ENCODE peak calls at places on chromosomes 4 and X, in nine cellular contexts. One of them, this sample, is unnamed. For H3K9me3, the result is how much of the 10 kb centered on the place peaks cover.

GRCh38 chrX:9312922-9313867 is 151.7 kb upstream of the TBL1X start:
- ATAC-seq in A549: peak
- ATAC-seq in left lung: peak
- ATAC-seq in upper lobe of left lung: peak
- ATAC-seq in GM12878: peak
- ATAC-seq in thoracic aorta: no peak
- ATAC-seq in aorta: no peak
- ATAC-seq in lower lobe of right lung: peak
- ATAC-seq in CD8-positive, alpha-beta T cell: peak
- ATAC-seq in this sample: no peak

GRCh38 chrX:120287513-120288112 is 23.6 kb downstream of the TMEM255A start:
- ATAC-seq in upper lobe of left lung: no peak
- ATAC-seq in aorta: no peak
- ATAC-seq in A549: no peak
- ATAC-seq in CD8-positive, alpha-beta T cell: no peak
- ATAC-seq in lower lobe of right lung: no peak
- ATAC-seq in GM12878: peak
- ATAC-seq in thoracic aorta: no peak
- ATAC-seq in left lung: no peak
- ATAC-seq in this sample: no peak

GRCh38 chr4:105227054-105227453 is 80.4 kb downstream of the TET2 start:
- ATAC-seq in GM12878: no peak
- ATAC-seq in thoracic aorta: no peak
- ATAC-seq in A549: no peak
- ATAC-seq in CD8-positive, alpha-beta T cell: no peak
- ATAC-seq in aorta: no peak
- ATAC-seq in lower lobe of right lung: no peak
- ATAC-seq in left lung: no peak
- ATAC-seq in upper lobe of left lung: no peak
- ATAC-seq in this sample: no peak

GRCh38 chrX:7546551-7547080 is 296.4 kb upstream of the VCX start:
- ATAC-seq in lower lobe of right lung: no peak
- ATAC-seq in left lung: no peak
- ATAC-seq in CD8-positive, alpha-beta T cell: no peak
- ATAC-seq in GM12878: no peak
- ATAC-seq in thoracic aorta: no peak
- ATAC-seq in upper lobe of left lung: no peak
- ATAC-seq in aorta: no peak
- ATAC-seq in A549: no peak
- ATAC-seq in this sample: no peak

GRCh38 chr4:169958629-169959028 is 67.6 kb downstream of the MFAP3L start:
- ATAC-seq in thoracic aorta: no peak
- ATAC-seq in A549: no peak
- ATAC-seq in left lung: no peak
- ATAC-seq in upper lobe of left lung: no peak
- ATAC-seq in GM12878: no peak
- ATAC-seq in CD8-positive, alpha-beta T cell: no peak
- ATAC-seq in lower lobe of right lung: no peak
- ATAC-seq in aorta: no peak
- ATAC-seq in this sample: no peak

GRCh38 chr4:110793890-110794588 is 171.2 kb upstream of the PITX2 start:
- ATAC-seq in left lung: no peak
- ATAC-seq in GM12878: peak
- ATAC-seq in CD8-positive, alpha-beta T cell: no peak
- ATAC-seq in aorta: no peak
- ATAC-seq in lower lobe of right lung: no peak
- ATAC-seq in thoracic aorta: no peak
- ATAC-seq in A549: no peak
- ATAC-seq in upper lobe of left lung: no peak
- ATAC-seq in this sample: no peak

GRCh38 chrX:13688384-13688771 is 550 bp upstream of the RAB9A start:
- ATAC-seq in thoracic aorta: no peak
- ATAC-seq in left lung: peak
- ATAC-seq in CD8-positive, alpha-beta T cell: peak
- ATAC-seq in lower lobe of right lung: peak
- ATAC-seq in GM12878: peak
- ATAC-seq in A549: peak
- ATAC-seq in aorta: no peak
- ATAC-seq in upper lobe of left lung: no peak
- ATAC-seq in this sample: no peak

GRCh38 chr4:159017323-159018036 is 85.4 kb upstream of the RAPGEF2 start:
- ATAC-seq in left lung: no peak
- ATAC-seq in aorta: no peak
- ATAC-seq in lower lobe of right lung: no peak
- ATAC-seq in CD8-positive, alpha-beta T cell: no peak
- ATAC-seq in thoracic aorta: no peak
- ATAC-seq in A549: no peak
- ATAC-seq in GM12878: peak
- ATAC-seq in upper lobe of left lung: no peak
- ATAC-seq in this sample: no peak

GRCh38 chr4:4519296-4519898 is 22.5 kb downstream of the STX18 start:
- ATAC-seq in lower lobe of right lung: no peak
- ATAC-seq in left lung: no peak
- ATAC-seq in thoracic aorta: no peak
- ATAC-seq in CD8-positive, alpha-beta T cell: no peak
- ATAC-seq in aorta: no peak
- ATAC-seq in upper lobe of left lung: no peak
- ATAC-seq in A549: no peak
- ATAC-seq in GM12878: no peak
- ATAC-seq in this sample: no peak

GRCh38 chr4:153518637-153519384 is 52.7 kb downstream of the TMEM131L start:
- ATAC-seq in thoracic aorta: no peak
- ATAC-seq in lower lobe of right lung: no peak
- ATAC-seq in upper lobe of left lung: no peak
- ATAC-seq in CD8-positive, alpha-beta T cell: no peak
- ATAC-seq in aorta: no peak
- ATAC-seq in left lung: no peak
- ATAC-seq in A549: no peak
- ATAC-seq in GM12878: no peak
- ATAC-seq in this sample: no peak

GRCh38 chr4:74480267-74480666 is 35.3 kb downstream of the AREG start:
- ATAC-seq in A549: no peak
- ATAC-seq in upper lobe of left lung: no peak
- ATAC-seq in GM12878: no peak
- ATAC-seq in thoracic aorta: no peak
- ATAC-seq in aorta: no peak
- ATAC-seq in left lung: no peak
- ATAC-seq in CD8-positive, alpha-beta T cell: no peak
- ATAC-seq in lower lobe of right lung: no peak
- ATAC-seq in this sample: no peak

GRCh38 chr4:156291317-156291716 is 337.7 kb upstream of the CTSO start:
- ATAC-seq in GM12878: no peak
- ATAC-seq in lower lobe of right lung: peak
- ATAC-seq in aorta: no peak
- ATAC-seq in upper lobe of left lung: no peak
- ATAC-seq in thoracic aorta: no peak
- ATAC-seq in CD8-positive, alpha-beta T cell: no peak
- ATAC-seq in A549: no peak
- ATAC-seq in left lung: peak
- ATAC-seq in this sample: no peak

GRCh38 chrX:7926914-7927258 is 327 bp downstream of the PNPLA4 start:
- ATAC-seq in left lung: peak
- ATAC-seq in lower lobe of right lung: peak
- ATAC-seq in GM12878: peak
- ATAC-seq in A549: peak
- ATAC-seq in CD8-positive, alpha-beta T cell: peak
- ATAC-seq in thoracic aorta: no peak
- ATAC-seq in upper lobe of left lung: no peak
- ATAC-seq in aorta: peak
- ATAC-seq in this sample: no peak

GRCh38 chrX:107483976-107484726 is 34.7 kb downstream of the FRMPD3 start:
- ATAC-seq in left lung: peak
- ATAC-seq in aorta: peak
- ATAC-seq in lower lobe of right lung: no peak
- ATAC-seq in thoracic aorta: no peak
- ATAC-seq in CD8-positive, alpha-beta T cell: no peak
- ATAC-seq in A549: no peak
- ATAC-seq in GM12878: peak
- ATAC-seq in upper lobe of left lung: no peak
- ATAC-seq in this sample: no peak

GRCh38 chrX:9573282-9574106 is 108.6 kb downstream of the TBL1X start:
- ATAC-seq in GM12878: peak
- ATAC-seq in lower lobe of right lung: no peak
- ATAC-seq in CD8-positive, alpha-beta T cell: no peak
- ATAC-seq in thoracic aorta: no peak
- ATAC-seq in upper lobe of left lung: no peak
- ATAC-seq in A549: peak
- ATAC-seq in left lung: no peak
- ATAC-seq in aorta: no peak
- ATAC-seq in this sample: no peak

GRCh38 chr4:7650606-7651400 is 216.1 kb upstream of the PSAPL1 start:
- ATAC-seq in GM12878: no peak
- ATAC-seq in left lung: no peak
- ATAC-seq in CD8-positive, alpha-beta T cell: no peak
- ATAC-seq in upper lobe of left lung: no peak
- ATAC-seq in A549: peak
- ATAC-seq in lower lobe of right lung: no peak
- ATAC-seq in aorta: no peak
- ATAC-seq in thoracic aorta: no peak
- ATAC-seq in this sample: peak

DNA sequence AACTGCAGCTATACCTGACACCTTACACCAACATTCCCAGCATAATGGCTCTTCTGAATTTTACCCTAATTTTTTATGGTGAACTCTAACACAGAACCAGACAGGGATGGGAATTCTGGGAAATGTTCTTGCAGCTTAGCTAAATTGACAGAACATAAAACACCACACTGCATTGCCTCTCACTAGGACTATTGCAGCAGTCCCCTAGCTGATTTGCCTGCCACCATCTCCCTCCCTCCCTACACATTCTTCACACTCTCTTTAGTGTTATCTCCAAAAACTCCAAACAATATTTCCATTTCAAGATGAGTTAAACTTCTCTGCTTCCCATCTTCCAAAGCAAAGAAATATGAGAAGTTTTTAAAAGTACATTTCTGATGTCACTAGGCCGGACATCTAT is 733.9 kb upstream of the INTU start:
- ATAC-seq in left lung: no peak
- ATAC-seq in thoracic aorta: no peak
- ATAC-seq in GM12878: no peak
- ATAC-seq in upper lobe of left lung: no peak
- ATAC-seq in lower lobe of right lung: no peak
- ATAC-seq in aorta: peak
- ATAC-seq in A549: no peak
- ATAC-seq in CD8-positive, alpha-beta T cell: no peak
- ATAC-seq in this sample: no peak
- H3K9me3 ChIP-seq in left lung: under half
- H3K9me3 ChIP-seq in thoracic aorta: under half
- H3K9me3 ChIP-seq in GM12878: under half
- H3K9me3 ChIP-seq in upper lobe of left lung: under half
- H3K9me3 ChIP-seq in lower lobe of right lung: under half
- H3K9me3 ChIP-seq in aorta: under half
- H3K9me3 ChIP-seq in A549: under half
- H3K9me3 ChIP-seq in CD8-positive, alpha-beta T cell: under half
- H3K9me3 ChIP-seq in this sample: under half

GRCh38 chr4:98845960-98846359 is 83.0 kb downstream of the EIF4E start:
- ATAC-seq in aorta: no peak
- ATAC-seq in thoracic aorta: no peak
- ATAC-seq in left lung: no peak
- ATAC-seq in A549: no peak
- ATAC-seq in GM12878: no peak
- ATAC-seq in CD8-positive, alpha-beta T cell: no peak
- ATAC-seq in upper lobe of left lung: no peak
- ATAC-seq in lower lobe of right lung: no peak
- ATAC-seq in this sample: no peak
- H3K9me3 ChIP-seq in aorta: under half
- H3K9me3 ChIP-seq in thoracic aorta: under half
- H3K9me3 ChIP-seq in left lung: under half
- H3K9me3 ChIP-seq in A549: under half
- H3K9me3 ChIP-seq in GM12878: under half
- H3K9me3 ChIP-seq in CD8-positive, alpha-beta T cell: under half
- H3K9me3 ChIP-seq in upper lobe of left lung: under half
- H3K9me3 ChIP-seq in lower lobe of right lung: under half
- H3K9me3 ChIP-seq in this sample: under half

GRCh38 chrX:56969559-56969958 is 25.8 kb downstream of the SPIN3 start:
- ATAC-seq in lower lobe of right lung: no peak
- ATAC-seq in A549: no peak
- ATAC-seq in aorta: no peak
- ATAC-seq in upper lobe of left lung: no peak
- ATAC-seq in CD8-positive, alpha-beta T cell: no peak
- ATAC-seq in GM12878: no peak
- ATAC-seq in thoracic aorta: no peak
- ATAC-seq in left lung: no peak
- ATAC-seq in this sample: no peak

GRCh38 chrX:56975611-56976010 is 19.7 kb downstream of the SPIN3 start:
- ATAC-seq in upper lobe of left lung: no peak
- ATAC-seq in CD8-positive, alpha-beta T cell: no peak
- ATAC-seq in GM12878: no peak
- ATAC-seq in thoracic aorta: no peak
- ATAC-seq in A549: no peak
- ATAC-seq in aorta: no peak
- ATAC-seq in lower lobe of right lung: no peak
- ATAC-seq in left lung: no peak
- ATAC-seq in this sample: no peak

GRCh38 chrX:56968980-56969379 is 26.4 kb downstream of the SPIN3 start:
- ATAC-seq in CD8-positive, alpha-beta T cell: no peak
- ATAC-seq in GM12878: no peak
- ATAC-seq in left lung: no peak
- ATAC-seq in thoracic aorta: no peak
- ATAC-seq in upper lobe of left lung: no peak
- ATAC-seq in A549: no peak
- ATAC-seq in aorta: no peak
- ATAC-seq in lower lobe of right lung: no peak
- ATAC-seq in this sample: no peak

GRCh38 chrX:56978172-56978571 is 17.2 kb downstream of the SPIN3 start:
- ATAC-seq in GM12878: peak
- ATAC-seq in upper lobe of left lung: peak
- ATAC-seq in A549: peak
- ATAC-seq in aorta: peak
- ATAC-seq in left lung: peak
- ATAC-seq in lower lobe of right lung: peak
- ATAC-seq in thoracic aorta: no peak
- ATAC-seq in CD8-positive, alpha-beta T cell: peak
- ATAC-seq in this sample: peak

DNA sequence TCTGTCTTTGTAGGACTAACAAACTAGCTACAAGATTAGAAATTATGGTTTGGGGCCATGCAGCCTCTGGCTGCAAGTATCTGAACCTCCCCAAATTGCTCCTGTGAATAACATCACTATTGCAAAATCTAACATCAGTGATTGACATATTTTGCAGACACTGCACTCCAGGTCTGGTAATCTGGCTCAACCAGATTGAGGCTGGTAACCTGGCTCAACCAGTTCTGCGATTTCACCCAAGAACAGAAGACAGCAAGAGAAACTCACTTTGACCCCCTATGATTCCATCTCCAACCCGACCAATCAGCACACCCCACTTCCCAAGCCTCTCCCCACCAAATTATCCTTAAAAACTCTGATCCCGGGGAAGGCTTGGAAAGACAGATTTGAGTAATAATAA is 20.9 kb downstream of the SPIN3 start:
- ATAC-seq in A549: no peak
- ATAC-seq in GM12878: no peak
- ATAC-seq in CD8-positive, alpha-beta T cell: no peak
- ATAC-seq in thoracic aorta: no peak
- ATAC-seq in aorta: no peak
- ATAC-seq in left lung: no peak
- ATAC-seq in upper lobe of left lung: no peak
- ATAC-seq in lower lobe of right lung: no peak
- ATAC-seq in this sample: no peak
- H3K9me3 ChIP-seq in A549: under half
- H3K9me3 ChIP-seq in GM12878: under half
- H3K9me3 ChIP-seq in CD8-positive, alpha-beta T cell: under half
- H3K9me3 ChIP-seq in thoracic aorta: under half
- H3K9me3 ChIP-seq in aorta: under half
- H3K9me3 ChIP-seq in left lung: under half
- H3K9me3 ChIP-seq in upper lobe of left lung: under half
- H3K9me3 ChIP-seq in lower lobe of right lung: under half
- H3K9me3 ChIP-seq in this sample: under half

GRCh38 chr4:29970626-29971025 is 749.5 kb upstream of the PCDH7 start:
- ATAC-seq in left lung: no peak
- ATAC-seq in upper lobe of left lung: no peak
- ATAC-seq in aorta: no peak
- ATAC-seq in GM12878: no peak
- ATAC-seq in lower lobe of right lung: no peak
- ATAC-seq in thoracic aorta: peak
- ATAC-seq in A549: no peak
- ATAC-seq in CD8-positive, alpha-beta T cell: no peak
- ATAC-seq in this sample: no peak
- H3K9me3 ChIP-seq in left lung: under half
- H3K9me3 ChIP-seq in upper lobe of left lung: under half
- H3K9me3 ChIP-seq in aorta: under half
- H3K9me3 ChIP-seq in GM12878: under half
- H3K9me3 ChIP-seq in lower lobe of right lung: under half
- H3K9me3 ChIP-seq in thoracic aorta: under half
- H3K9me3 ChIP-seq in A549: under half
- H3K9me3 ChIP-seq in CD8-positive, alpha-beta T cell: under half
- H3K9me3 ChIP-seq in this sample: under half

This sample was measured in gastroesophageal sphincter.